ENCODE peak calls at places on chromosomes 2 and 18, in five cellular contexts. N is pancreas, S is mesendoderm, F is psoas muscle, X is gastrocnemius medialis. I is an unnamed sample.
A peak's percentile ranks its signal among the peaks of the same experiment; 100 is the strongest.

GRCh38 chr2:110642360-110642759 is 35.5 kb downstream of the BUB1 start:
- DNase-seq in S (no peak), X (no peak), F (no peak), N (no peak), I (no peak)

GRCh38 chr2:139369423-139370409 is 589.5 kb upstream of the NXPH2 start:
- DNase-seq in F (no peak), X (no peak), S (peak; percentile 69), N (no peak), I (peak; percentile 7)

GRCh38 chr2:20488136-20488705 is 41.3 kb downstream of the RHOB start:
- DNase-seq in X (no peak), S (peak; percentile 73), F (no peak), N (no peak), I (no peak)

GRCh38 chr18:6960656-6961055 is 156.9 kb downstream of the LAMA1 start:
- DNase-seq in F (no peak), X (no peak), N (no peak), S (peak; percentile 37), I (no peak)

GRCh38 chr2:202847693-202848524 is 23.7 kb downstream of the ICA1L start:
- DNase-seq in F (no peak), N (no peak), X (no peak), S (no peak), I (no peak)

GRCh38 chr18:55779711-55780590 is 192.0 kb upstream of the TCF4 start:
- DNase-seq in S (peak; percentile 63), F (peak; percentile 72), X (peak; percentile 5), N (peak; percentile 21), I (peak; percentile 82)

GRCh38 chr2:203740741-203741363 is 34.4 kb downstream of the CD28 start:
- DNase-seq in S (peak; percentile 17), F (no peak), X (no peak), N (no peak), I (no peak)

GRCh38 chr18:31657823-31658669 is 26.3 kb downstream of the B4GALT6 start:
- DNase-seq in N (no peak), S (no peak), F (no peak), X (peak; percentile 38), I (no peak)

GRCh38 chr2:30417253-30417652 is 29.8 kb upstream of the LCLAT1 start:
- DNase-seq in N (no peak), X (peak; percentile 53), F (peak; percentile 76), S (peak; percentile 55), I (peak; percentile 38)

GRCh38 chr18:3281456-3282400 is 19.8 kb downstream of the MYL12B start:
- DNase-seq in X (no peak), S (peak; percentile 79), F (no peak), N (no peak), I (peak; percentile 43)

GRCh38 chr2:212124597-212124996 is 414.0 kb downstream of the ERBB4 start:
- DNase-seq in X (no peak), N (no peak), F (no peak), S (peak; percentile 43), I (no peak)

GRCh38 chr2:35989523-35989922 is 366.1 kb upstream of the CRIM1 start:
- DNase-seq in N (no peak), F (no peak), X (no peak), S (peak; percentile 23), I (no peak)

GRCh38 chr2:73981081-73981968 is 3.4 kb upstream of the TET3 start:
- DNase-seq in S (peak; percentile 82), X (no peak), N (peak; percentile 50), F (peak; percentile 69), I (peak; percentile 88)

GRCh38 chr2:53202063-53202462 is 565.5 kb upstream of the CHAC2 start:
- DNase-seq in N (peak; percentile 40), F (no peak), X (no peak), S (peak; percentile 56), I (no peak)

GRCh38 chr18:46321954-46322353 is 217.8 kb downstream of the HAUS1 start:
- DNase-seq in N (no peak), X (no peak), F (no peak), S (peak; percentile 72), I (peak; percentile 61)

GRCh38 chr2:102193074-102193473 is 6.3 kb downstream of the IL1RL2 start:
- DNase-seq in F (no peak), S (no peak), X (no peak), N (no peak), I (no peak)

DNA sequence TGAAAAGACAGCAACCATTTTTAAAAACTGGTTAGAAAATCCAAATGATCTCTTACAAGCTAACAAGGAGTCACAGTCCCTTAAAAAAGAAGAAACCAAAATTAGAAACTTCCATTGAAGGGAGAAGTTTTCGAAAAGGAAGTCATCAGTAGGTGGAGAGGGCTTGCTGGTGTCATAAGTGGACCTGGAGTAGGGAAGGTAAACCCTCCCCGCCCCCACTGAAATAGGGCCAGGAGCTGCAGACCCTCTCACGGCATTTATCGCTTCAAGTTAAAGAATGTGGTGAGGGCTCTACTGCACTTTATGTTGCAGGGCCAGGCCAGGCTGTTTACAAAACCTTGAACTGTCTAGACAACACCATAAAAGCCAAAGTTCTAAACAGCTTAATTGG is 2.9 kb downstream of the HOXD11 start:
- DNase-seq in X (no peak), F (no peak), S (no peak), N (no peak), I (no peak)
- H3K27me3 ChIP-seq in X (peaks cover 93% of the 10 kb centered on the region), F (peaks cover 99% of the 10 kb centered on the region), S (peaks cover 86% of the 10 kb centered on the region), N (peaks cover 81% of the 10 kb centered on the region), I (peaks cover 98% of the 10 kb centered on the region)

DNA sequence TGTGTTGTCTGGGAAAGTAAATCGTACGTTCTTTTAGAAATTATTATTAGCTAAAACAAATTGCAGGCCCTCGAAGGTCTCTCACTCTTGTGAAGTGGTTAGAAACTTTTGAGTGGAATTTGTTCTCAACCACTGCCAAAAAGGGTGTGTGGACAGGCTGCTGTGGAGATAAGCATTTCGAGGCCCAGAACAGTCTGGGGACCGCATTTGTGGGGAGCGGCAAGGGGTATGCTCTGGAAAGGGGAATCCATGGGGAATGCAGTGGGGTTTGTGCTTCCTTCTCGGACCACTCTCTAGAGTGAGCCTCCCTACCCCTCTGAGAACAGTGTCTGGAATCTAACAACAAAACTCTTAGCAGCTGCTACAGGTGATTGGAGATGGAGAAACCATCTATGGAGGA is 1.7 kb downstream of the NRP2 start:
- DNase-seq in F (no peak), S (no peak), N (no peak), X (no peak), I (peak; percentile 43)
- H3K27me3 ChIP-seq in F (peaks cover 69% of the 10 kb centered on the region), S (peaks cover 3% of the 10 kb centered on the region), N (peaks cover 5% of the 10 kb centered on the region), X (peaks cover 27% of the 10 kb centered on the region), I (peaks cover 32% of the 10 kb centered on the region)

DNA sequence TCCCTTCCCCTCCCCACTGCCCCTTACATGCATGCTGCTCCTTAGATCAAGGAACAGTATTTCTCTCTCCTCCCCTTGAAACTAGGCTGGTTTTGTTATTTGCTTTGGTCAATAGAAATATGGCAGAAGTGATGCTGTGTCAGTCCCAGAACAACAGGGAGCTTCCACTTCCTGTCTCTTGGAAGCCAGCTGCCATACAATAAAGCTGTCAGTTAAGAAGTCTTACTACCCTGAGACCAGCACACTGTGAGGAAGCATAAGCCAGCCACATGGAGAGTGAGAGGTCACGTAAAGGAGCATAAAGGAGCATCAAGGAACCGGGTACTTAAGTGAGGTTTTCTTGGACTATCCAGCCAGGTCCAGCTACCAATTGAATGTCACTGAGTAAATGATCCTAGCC is 126.6 kb downstream of the NOL4 start:
- DNase-seq in S (peak; percentile 5), X (no peak), F (no peak), N (no peak), I (no peak)
- H3K27me3 ChIP-seq in S (no peaks in the 10 kb centered on the region), X (no peaks in the 10 kb centered on the region), F (no peaks in the 10 kb centered on the region), N (no peaks in the 10 kb centered on the region), I (no peaks in the 10 kb centered on the region)

GRCh38 chr18:79817607-79817998 is 19.9 kb downstream of the KCNG2 start:
- DNase-seq in S (no peak), X (no peak), F (no peak), N (no peak), I (peak; percentile 29)
- H3K27me3 ChIP-seq in S (no peaks in the 10 kb centered on the region), X (peaks cover 33% of the 10 kb centered on the region), F (peaks cover 31% of the 10 kb centered on the region), N (no peaks in the 10 kb centered on the region), I (no peaks in the 10 kb centered on the region)

GRCh38 chr2:75199428-75200011 is at the start of gene TACR1:
- DNase-seq in N (peak; percentile 69), F (peak; percentile 84), S (peak; percentile 77), X (peak; percentile 6), I (peak; percentile 65)

GRCh38 chr2:75192496-75192895 is 6.8 kb downstream of the TACR1 start:
- DNase-seq in N (no peak), F (no peak), S (no peak), X (no peak), I (no peak)

GRCh38 chr2:75190271-75190990 is 8.9 kb downstream of the TACR1 start:
- DNase-seq in N (no peak), F (no peak), X (no peak), S (no peak), I (no peak)

GRCh38 chr2:75195076-75195691 is 4.1 kb downstream of the TACR1 start:
- DNase-seq in S (no peak), N (no peak), X (no peak), F (no peak), I (no peak)

GRCh38 chr2:75194184-75194868 is 5.0 kb downstream of the TACR1 start:
- DNase-seq in X (no peak), S (no peak), F (no peak), N (no peak), I (no peak)
- H3K27me3 ChIP-seq in X (peaks cover 27% of the 10 kb centered on the region), S (peaks cover 10% of the 10 kb centered on the region), F (peaks cover 57% of the 10 kb centered on the region), N (peaks cover 36% of the 10 kb centered on the region), I (peaks cover 31% of the 10 kb centered on the region)

GRCh38 chr2:176092270-176093144 is at the start of gene HOXD13:
- DNase-seq in S (peak; percentile 77), F (no peak), X (no peak), N (no peak), I (peak; percentile 92)

GRCh38 chr2:176093889-176094232 is 1.3 kb downstream of the HOXD13 start:
- DNase-seq in F (no peak), S (no peak), X (no peak), N (no peak), I (no peak)

GRCh38 chr2:176095421-176095820 is 2.9 kb downstream of the HOXD13 start:
- DNase-seq in X (no peak), S (no peak), N (no peak), F (no peak), I (no peak)

GRCh38 chr2:176093145-176093888 is 796 bp downstream of the HOXD13 start:
- DNase-seq in S (peak; percentile 48), X (no peak), F (no peak), N (no peak), I (peak; percentile 81)

DNA sequence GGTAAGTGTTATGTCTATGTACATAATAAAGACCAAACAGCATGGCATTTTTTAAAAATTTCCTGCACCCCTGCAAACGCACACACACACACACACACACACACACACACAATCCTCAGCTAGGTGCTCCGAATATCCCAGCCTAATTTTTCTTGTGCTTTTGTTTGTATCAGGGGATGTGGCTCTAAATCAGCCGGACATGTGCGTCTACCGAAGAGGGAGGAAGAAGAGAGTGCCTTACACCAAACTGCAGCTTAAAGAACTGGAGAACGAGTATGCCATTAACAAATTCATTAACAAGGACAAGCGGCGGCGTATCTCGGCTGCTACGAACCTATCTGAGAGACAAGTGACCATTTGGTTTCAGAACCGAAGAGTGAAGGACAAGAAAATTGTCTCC is 1.8 kb downstream of the HOXD13 start:
- DNase-seq in S (no peak), N (no peak), F (no peak), X (no peak), I (no peak)
- H3K27me3 ChIP-seq in S (peaks cover 66% of the 10 kb centered on the region), N (peaks cover 89% of the 10 kb centered on the region), F (peaks cover 100% of the 10 kb centered on the region), X (peaks cover 98% of the 10 kb centered on the region), I (peaks cover 92% of the 10 kb centered on the region)

GRCh38 chr2:149329470-149330126 is 789 bp upstream of the LYPD6 start:
- DNase-seq in N (peak; percentile 72), S (peak; percentile 92), X (no peak), F (peak; percentile 56), I (peak; percentile 87)
- H3K27me3 ChIP-seq in N (no peaks in the 10 kb centered on the region), S (no peaks in the 10 kb centered on the region), X (peaks cover 3% of the 10 kb centered on the region), F (peaks cover 27% of the 10 kb centered on the region), I (peaks cover 8% of the 10 kb centered on the region)

GRCh38 chr2:10961490-10961875 is 49.7 kb downstream of the KCNF1 start:
- DNase-seq in N (no peak), S (no peak), X (no peak), F (no peak), I (no peak)
- H3K27me3 ChIP-seq in N (no peaks in the 10 kb centered on the region), S (no peaks in the 10 kb centered on the region), X (peaks cover 8% of the 10 kb centered on the region), F (no peaks in the 10 kb centered on the region), I (no peaks in the 10 kb centered on the region)

I was measured in H7.